ENCODE peak calls at places on chromosomes 7 and 10, in five cellular contexts. S is GM23338, Z is psoas muscle, T is fibroblast of lung, N is kidney. M is an unnamed sample.

GRCh38 chr7:66033471-66034385 is 41.9 kb upstream of the ASL start:
- DNase-seq in S (no peak), Z (no peak), T (peak; percentile 19), N (no peak), M (no peak)

GRCh38 chr10:110357252-110357780 is 52.6 kb upstream of the SMNDC1 start:
- DNase-seq in S (no peak), Z (no peak), T (peak; percentile 97), N (no peak), M (no peak)

GRCh38 chr10:33760544-33760943 is 426.1 kb upstream of the NRP1 start:
- DNase-seq in S (no peak), Z (no peak), T (no peak), N (no peak), M (no peak)

GRCh38 chr10:22821501-22821900 is 106.4 kb upstream of the ARMC3 start:
- DNase-seq in S (no peak), Z (no peak), T (peak; percentile 66), N (no peak), M (no peak)

GRCh38 chr10:102557569-102557968 is 53.8 kb downstream of the SUFU start:
- DNase-seq in S (no peak), Z (no peak), T (no peak), N (no peak), M (no peak)

GRCh38 chr10:28986117-28986792 is 302.6 kb upstream of the LYZL1 start:
- DNase-seq in S (no peak), Z (no peak), T (peak; percentile 17), N (no peak), M (no peak)

GRCh38 chr7:106057962-106058901 is 53.9 kb downstream of the SYPL1 start:
- DNase-seq in S (no peak), Z (no peak), T (no peak), N (peak; percentile 92), M (peak; percentile 47)

GRCh38 chr10:127117125-127117524 is 79.3 kb downstream of the INSYN2A start:
- DNase-seq in S (peak; percentile 72), Z (peak; percentile 47), T (peak; percentile 64), N (no peak), M (peak; percentile 7)

GRCh38 chr7:129502708-129503685 is 666 bp downstream of the SMKR1 start:
- DNase-seq in S (peak; percentile 69), Z (no peak), T (no peak), N (no peak), M (no peak)

GRCh38 chr10:60827791-60828488 is 49.7 kb downstream of the CDK1 start:
- DNase-seq in S (peak; percentile 18), Z (no peak), T (no peak), N (no peak), M (no peak)

GRCh38 chr10:128859738-128860386 is 607.2 kb upstream of the MGMT start:
- DNase-seq in S (peak; percentile 75), Z (no peak), T (peak; percentile 8), N (no peak), M (peak; percentile 13)

GRCh38 chr10:23198940-23199767 is 7.0 kb downstream of the PTF1A start:
- DNase-seq in S (peak; percentile 79), Z (no peak), T (no peak), N (no peak), M (peak; percentile 82)

GRCh38 chr7:31782411-31782991 is 95.5 kb downstream of the PPP1R17 start:
- DNase-seq in S (peak; percentile 85), Z (no peak), T (peak; percentile 53), N (no peak), M (no peak)

GRCh38 chr10:25017247-25017590 is 807 bp downstream of the THNSL1 start:
- DNase-seq in S (peak; percentile 33), Z (no peak), T (no peak), N (no peak), M (no peak)

GRCh38 chr10:76936182-76936581 is 701.4 kb downstream of the KCNMA1 start:
- DNase-seq in S (no peak), Z (no peak), T (no peak), N (no peak), M (no peak)

GRCh38 chr10:97081621-97082235 is 104.0 kb downstream of the SLIT1 start:
- DNase-seq in S (peak; percentile 93), Z (no peak), T (peak; percentile 59), N (no peak), M (peak; percentile 34)

GRCh38 chr7:31028417-31028988 is 23.6 kb upstream of the ADCYAP1R1 start:
- DNase-seq in S (no peak), Z (peak; percentile 27), T (no peak), N (no peak), M (no peak)

GRCh38 chr7:35906191-35906908 is 105.5 kb downstream of the SEPTIN7 start:
- DNase-seq in S (peak; percentile 79), Z (peak; percentile 27), T (peak; percentile 86), N (no peak), M (peak; percentile 24)

GRCh38 chr10:77490512-77490911 is 147.1 kb downstream of the KCNMA1 start:
- DNase-seq in S (no peak), Z (no peak), T (no peak), N (no peak), M (no peak)

GRCh38 chr7:152914014-152914844 is 154.7 kb downstream of the ACTR3B start:
- DNase-seq in S (no peak), Z (no peak), T (no peak), N (no peak), M (no peak)

GRCh38 chr10:113523628-113524027 is 29.2 kb upstream of the HABP2 start:
- DNase-seq in S (no peak), Z (no peak), T (no peak), N (no peak), M (no peak)

GRCh38 chr10:113521482-113521795 is 31.4 kb upstream of the HABP2 start:
- DNase-seq in S (no peak), Z (no peak), T (no peak), N (no peak), M (no peak)

GRCh38 chr10:113523071-113523470 is 29.8 kb upstream of the HABP2 start:
- DNase-seq in S (no peak), Z (no peak), T (no peak), N (no peak), M (no peak)

GRCh38 chr10:113520606-113521481 is 32.0 kb upstream of the HABP2 start:
- DNase-seq in S (peak; percentile 85), Z (peak; percentile 51), T (peak; percentile 79), N (no peak), M (peak; percentile 56)

DNA sequence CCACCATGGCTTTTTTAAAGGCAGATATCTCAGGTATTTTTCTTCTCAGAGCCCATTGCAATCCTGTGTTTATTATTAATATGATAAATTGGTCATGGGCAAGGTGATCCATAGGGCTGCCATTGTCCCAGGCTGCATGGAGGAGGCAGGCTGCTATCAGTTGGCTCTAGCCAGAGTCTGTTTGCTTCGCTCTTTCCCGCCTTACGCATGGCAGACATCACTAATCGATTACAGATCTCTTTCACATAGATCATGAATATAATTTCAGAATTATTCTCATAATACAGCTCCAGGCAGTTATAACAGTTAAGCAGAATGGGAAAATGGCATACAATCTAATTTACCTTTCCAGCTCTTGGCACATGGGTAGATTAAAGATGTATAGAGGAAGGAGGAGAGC is 30.4 kb upstream of the HABP2 start:
- DNase-seq in S (peak; percentile 58), Z (no peak), T (no peak), N (no peak), M (no peak)
- H3K4me3 ChIP-seq in S (no peak overlapping the region), Z (no peak overlapping the region), T (no peak overlapping the region), N (no peak overlapping the region), M (no peak overlapping the region)

DNA sequence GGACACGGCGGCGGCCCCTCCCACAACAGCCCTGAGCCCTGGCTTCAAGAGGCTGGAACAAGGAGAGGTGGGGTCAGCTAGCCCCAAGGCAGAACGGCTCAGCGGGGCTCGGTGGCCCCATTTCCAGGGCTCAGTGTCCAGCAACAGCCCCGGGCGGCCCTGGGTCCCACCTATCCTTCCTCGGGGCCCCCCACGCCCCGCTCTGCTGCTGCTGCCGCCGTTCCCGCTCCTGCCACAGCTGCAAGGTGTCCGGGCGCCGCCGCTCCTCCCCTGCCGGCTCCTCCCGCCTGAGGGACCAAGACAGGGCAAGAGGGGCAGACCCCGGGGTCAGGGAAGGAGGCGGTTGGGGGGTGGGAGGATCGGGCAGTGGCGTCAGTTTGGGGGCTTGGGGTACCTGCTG is 3.4 kb upstream of the SAP25 start:
- DNase-seq in S (no peak), Z (no peak), T (no peak), N (peak; percentile 68), M (peak; percentile 79)
- H3K36me3 ChIP-seq in S (peaks cover 9% of the 10 kb centered on the region), Z (peaks cover 95% of the 10 kb centered on the region), T (peaks cover 55% of the 10 kb centered on the region), N (peaks cover 43% of the 10 kb centered on the region), M (peaks cover 36% of the 10 kb centered on the region)

GRCh38 chr10:30705086-30705624 is 75.6 kb upstream of the LYZL2 start:
- DNase-seq in S (no peak), Z (no peak), T (no peak), N (no peak), M (no peak)

GRCh38 chr10:30701471-30702173 is 72.1 kb upstream of the LYZL2 start:
- DNase-seq in S (no peak), Z (no peak), T (peak; percentile 57), N (no peak), M (no peak)

GRCh38 chr10:30704016-30704600 is 74.6 kb upstream of the LYZL2 start:
- DNase-seq in S (no peak), Z (no peak), T (no peak), N (no peak), M (no peak)

GRCh38 chr10:30705625-30706149 is 76.1 kb upstream of the LYZL2 start:
- DNase-seq in S (peak; percentile 21), Z (no peak), T (no peak), N (no peak), M (no peak)

GRCh38 chr10:30702860-30703259 is 73.3 kb upstream of the LYZL2 start:
- DNase-seq in S (no peak), Z (no peak), T (no peak), N (no peak), M (no peak)
- H3K4me3 ChIP-seq in S (no peak overlapping the region), Z (no peak overlapping the region), T (no peak overlapping the region), N (no peak overlapping the region), M (no peak overlapping the region)

DNA sequence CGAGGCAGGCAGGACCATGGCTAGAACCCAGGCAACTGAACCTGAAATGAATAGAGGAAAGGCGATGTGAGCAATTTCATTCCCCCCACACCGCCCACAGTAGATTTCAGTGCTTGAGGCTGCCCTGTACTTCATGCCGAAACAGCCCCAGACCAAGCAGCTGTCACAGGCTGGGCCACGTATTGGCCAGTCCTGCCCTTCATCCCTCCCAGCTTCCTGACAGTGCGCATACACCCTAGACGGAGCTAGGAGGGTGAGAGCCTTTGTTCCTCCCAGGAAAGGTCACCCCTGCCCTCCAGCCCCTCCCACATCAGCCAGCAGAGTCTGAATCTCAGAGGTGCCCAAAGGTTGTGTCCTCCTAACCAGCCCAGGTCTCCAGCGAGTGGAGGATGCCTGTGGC is 98.8 kb downstream of the ZMIZ1 start:
- DNase-seq in S (no peak), Z (no peak), T (no peak), N (no peak), M (no peak)
- H3K36me3 ChIP-seq in S (no peaks in the 10 kb centered on the region), Z (peaks cover 23% of the 10 kb centered on the region), T (peaks cover 20% of the 10 kb centered on the region), N (peaks cover 24% of the 10 kb centered on the region), M (peaks cover 2% of the 10 kb centered on the region)

DNA sequence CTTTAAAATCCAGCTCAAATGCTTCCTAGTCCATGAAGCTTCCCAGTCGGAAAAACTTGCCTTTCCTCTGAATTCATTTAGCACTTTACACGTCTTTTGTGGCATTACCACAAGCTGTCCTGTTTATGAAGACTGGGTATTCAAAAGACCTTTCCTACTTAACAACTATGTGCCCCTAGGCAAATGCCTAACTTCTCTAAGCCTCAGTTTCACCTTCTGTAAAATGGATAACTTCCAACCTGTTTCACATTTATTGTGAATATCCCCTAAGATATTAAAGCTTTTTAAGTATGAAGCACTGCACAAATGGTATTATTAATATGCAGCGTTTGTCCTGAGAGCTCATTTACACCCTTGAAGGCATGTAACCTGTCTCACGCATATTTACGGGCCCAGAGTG is 843 bp downstream of the CFAP70 start:
- DNase-seq in S (no peak), Z (no peak), T (no peak), N (no peak), M (no peak)
- H3K4me3 ChIP-seq in S (peak overlapping the region; percentile 56), Z (peak overlapping the region; percentile 99), T (peak overlapping the region; percentile 68), N (peak overlapping the region; percentile 85), M (peak overlapping the region; percentile 72)

GRCh38 chr7:122082160-122082559 is 61.9 kb downstream of the AASS start:
- DNase-seq in S (no peak), Z (no peak), T (no peak), N (no peak), M (no peak)
- H3K36me3 ChIP-seq in S (peaks cover 84% of the 10 kb centered on the region), Z (peaks cover 77% of the 10 kb centered on the region), T (no peaks in the 10 kb centered on the region), N (peaks cover 19% of the 10 kb centered on the region), M (peaks cover 6% of the 10 kb centered on the region)

M was measured in pancreas.